ENCODE peak calls at places on chromosomes 2 and 18, in six cellular contexts. One of them, this sample, is unnamed.
A peak's percentile ranks its signal among the peaks of the same experiment; 100 is the strongest.

GRCh38 chr2:206824219-206824618 is 58.8 kb downstream of the FASTKD2 start:
- DNase-seq in endothelial cell of umbilical vein: no peak
- DNase-seq in K562: no peak
- DNase-seq in H1: no peak
- DNase-seq in SK-N-SH: no peak
- DNase-seq in GM23338: no peak
- DNase-seq in this sample: no peak

GRCh38 chr2:19687260-19687659 is 214.5 kb downstream of the TTC32 start:
- DNase-seq in endothelial cell of umbilical vein: no peak
- DNase-seq in K562: no peak
- DNase-seq in H1: no peak
- DNase-seq in SK-N-SH: no peak
- DNase-seq in GM23338: no peak
- DNase-seq in this sample: no peak

GRCh38 chr2:85584354-85584856 is at the start of gene VAMP5:
- DNase-seq in endothelial cell of umbilical vein: peak; percentile 44
- DNase-seq in K562: no peak
- DNase-seq in H1: peak; percentile 64
- DNase-seq in SK-N-SH: peak; percentile 85
- DNase-seq in GM23338: peak; percentile 55
- DNase-seq in this sample: no peak

GRCh38 chr18:49814147-49814499 is 790 bp upstream of the ACAA2 start:
- DNase-seq in endothelial cell of umbilical vein: peak; percentile 76
- DNase-seq in K562: peak; percentile 22
- DNase-seq in H1: no peak
- DNase-seq in SK-N-SH: peak; percentile 78
- DNase-seq in GM23338: peak; percentile 71
- DNase-seq in this sample: no peak

GRCh38 chr18:41745166-41746049 is 209.6 kb upstream of the PIK3C3 start:
- DNase-seq in endothelial cell of umbilical vein: peak; percentile 71
- DNase-seq in K562: no peak
- DNase-seq in H1: peak; percentile 73
- DNase-seq in SK-N-SH: peak; percentile 71
- DNase-seq in GM23338: peak; percentile 82
- DNase-seq in this sample: no peak

GRCh38 chr2:47534179-47534919 is 131.4 kb downstream of the MSH2 start:
- DNase-seq in endothelial cell of umbilical vein: peak; percentile 49
- DNase-seq in K562: peak; percentile 75
- DNase-seq in H1: no peak
- DNase-seq in SK-N-SH: peak; percentile 44
- DNase-seq in GM23338: no peak
- DNase-seq in this sample: no peak

GRCh38 chr18:2223859-2224258 is 347.4 kb downstream of the METTL4 start:
- DNase-seq in endothelial cell of umbilical vein: peak; percentile 65
- DNase-seq in K562: no peak
- DNase-seq in H1: peak; percentile 51
- DNase-seq in SK-N-SH: no peak
- DNase-seq in GM23338: peak; percentile 69
- DNase-seq in this sample: peak; percentile 15

GRCh38 chr2:170714156-170715061 is 728 bp upstream of the SP5 start:
- DNase-seq in endothelial cell of umbilical vein: no peak
- DNase-seq in K562: peak; percentile 96
- DNase-seq in H1: no peak
- DNase-seq in SK-N-SH: peak; percentile 58
- DNase-seq in GM23338: peak; percentile 51
- DNase-seq in this sample: no peak

GRCh38 chr2:232887171-232887850 is 17.2 kb downstream of the SNORC start:
- DNase-seq in endothelial cell of umbilical vein: no peak
- DNase-seq in K562: no peak
- DNase-seq in H1: no peak
- DNase-seq in SK-N-SH: peak; percentile 25
- DNase-seq in GM23338: peak; percentile 51
- DNase-seq in this sample: no peak

GRCh38 chr2:206993964-206994363 is 54.6 kb downstream of the CPO start:
- DNase-seq in endothelial cell of umbilical vein: no peak
- DNase-seq in K562: no peak
- DNase-seq in H1: no peak
- DNase-seq in SK-N-SH: no peak
- DNase-seq in GM23338: no peak
- DNase-seq in this sample: no peak

GRCh38 chr2:121283670-121284245 is 1.2 kb downstream of the TFCP2L1 start:
- DNase-seq in endothelial cell of umbilical vein: no peak
- DNase-seq in K562: no peak
- DNase-seq in H1: no peak
- DNase-seq in SK-N-SH: no peak
- DNase-seq in GM23338: no peak
- DNase-seq in this sample: no peak

GRCh38 chr2:233404227-233404626 is 49.9 kb downstream of the DGKD start:
- DNase-seq in endothelial cell of umbilical vein: peak; percentile 57
- DNase-seq in K562: peak; percentile 44
- DNase-seq in H1: no peak
- DNase-seq in SK-N-SH: no peak
- DNase-seq in GM23338: peak; percentile 59
- DNase-seq in this sample: peak; percentile 32

GRCh38 chr18:8615397-8616025 is 6.3 kb downstream of the RAB12 start:
- DNase-seq in endothelial cell of umbilical vein: peak; percentile 34
- DNase-seq in K562: peak; percentile 51
- DNase-seq in H1: no peak
- DNase-seq in SK-N-SH: peak; percentile 69
- DNase-seq in GM23338: no peak
- DNase-seq in this sample: no peak

GRCh38 chr2:148592812-148593211 is 51.7 kb upstream of the EPC2 start:
- DNase-seq in endothelial cell of umbilical vein: no peak
- DNase-seq in K562: no peak
- DNase-seq in H1: no peak
- DNase-seq in SK-N-SH: no peak
- DNase-seq in GM23338: no peak
- DNase-seq in this sample: no peak

GRCh38 chr2:146527166-146527565 is 1317.7 kb upstream of the ACVR2A start:
- DNase-seq in endothelial cell of umbilical vein: no peak
- DNase-seq in K562: no peak
- DNase-seq in H1: no peak
- DNase-seq in SK-N-SH: no peak
- DNase-seq in GM23338: no peak
- DNase-seq in this sample: no peak

GRCh38 chr2:127081826-127082633 is 24.9 kb downstream of the BIN1 start:
- DNase-seq in endothelial cell of umbilical vein: no peak
- DNase-seq in K562: peak; percentile 49
- DNase-seq in H1: no peak
- DNase-seq in SK-N-SH: no peak
- DNase-seq in GM23338: peak; percentile 44
- DNase-seq in this sample: no peak

GRCh38 chr2:113278812-113279139 is at the start of gene PAX8:
- DNase-seq in endothelial cell of umbilical vein: no peak
- DNase-seq in K562: no peak
- DNase-seq in H1: no peak
- DNase-seq in SK-N-SH: no peak
- DNase-seq in GM23338: peak; percentile 48
- DNase-seq in this sample: no peak
- H3K4me2 ChIP-seq in endothelial cell of umbilical vein: no peak within 1 kb of the TSS
- H3K4me2 ChIP-seq in K562: no peak within 1 kb of the TSS
- H3K4me2 ChIP-seq in H1: peak within 1 kb of the TSS; percentile 95
- H3K4me2 ChIP-seq in SK-N-SH: no peak within 1 kb of the TSS
- H3K4me2 ChIP-seq in GM23338: peak within 1 kb of the TSS; percentile 92
- H3K4me2 ChIP-seq in this sample: no peak within 1 kb of the TSS

GRCh38 chr18:9914584-9915290 is 921 bp downstream of the VAPA start:
- DNase-seq in endothelial cell of umbilical vein: peak; percentile 84
- DNase-seq in K562: no peak
- DNase-seq in H1: peak; percentile 55
- DNase-seq in SK-N-SH: no peak
- DNase-seq in GM23338: peak; percentile 54
- DNase-seq in this sample: peak; percentile 49
- TF ChIP-seq POLR2AphosphoS5 in endothelial cell of umbilical vein: peak; percentile 29
- TF ChIP-seq POLR2AphosphoS5 in K562: peak; percentile 75
- TF ChIP-seq POLR2AphosphoS5 in H1: no peak
- TF ChIP-seq POLR2AphosphoS5 in SK-N-SH: no peak
- TF ChIP-seq POLR2AphosphoS5 in GM23338: no peak
- TF ChIP-seq POLR2AphosphoS5 in this sample: peak; percentile 55

GRCh38 chr18:25737710-25738251 is 352.6 kb downstream of the SS18 start:
- DNase-seq in endothelial cell of umbilical vein: peak; percentile 7
- DNase-seq in K562: no peak
- DNase-seq in H1: no peak
- DNase-seq in SK-N-SH: no peak
- DNase-seq in GM23338: no peak
- DNase-seq in this sample: peak; percentile 6
- H3K4me2 ChIP-seq in endothelial cell of umbilical vein: no peak overlapping the region
- H3K4me2 ChIP-seq in K562: no peak overlapping the region
- H3K4me2 ChIP-seq in H1: no peak overlapping the region
- H3K4me2 ChIP-seq in SK-N-SH: no peak overlapping the region
- H3K4me2 ChIP-seq in GM23338: no peak overlapping the region
- H3K4me2 ChIP-seq in this sample: no peak overlapping the region

GRCh38 chr2:79833235-79833878 is 320.5 kb downstream of the CTNNA2 start:
- DNase-seq in endothelial cell of umbilical vein: no peak
- DNase-seq in K562: no peak
- DNase-seq in H1: no peak
- DNase-seq in SK-N-SH: no peak
- DNase-seq in GM23338: peak; percentile 60
- DNase-seq in this sample: no peak

GRCh38 chr2:79827881-79828280 is 315.0 kb downstream of the CTNNA2 start:
- DNase-seq in endothelial cell of umbilical vein: no peak
- DNase-seq in K562: no peak
- DNase-seq in H1: no peak
- DNase-seq in SK-N-SH: no peak
- DNase-seq in GM23338: no peak
- DNase-seq in this sample: no peak

GRCh38 chr2:79831919-79832318 is 319.1 kb downstream of the CTNNA2 start:
- DNase-seq in endothelial cell of umbilical vein: no peak
- DNase-seq in K562: no peak
- DNase-seq in H1: no peak
- DNase-seq in SK-N-SH: no peak
- DNase-seq in GM23338: no peak
- DNase-seq in this sample: no peak

GRCh38 chr2:79832540-79833234 is 319.8 kb downstream of the CTNNA2 start:
- DNase-seq in endothelial cell of umbilical vein: no peak
- DNase-seq in K562: no peak
- DNase-seq in H1: no peak
- DNase-seq in SK-N-SH: no peak
- DNase-seq in GM23338: peak; percentile 80
- DNase-seq in this sample: no peak
- TF ChIP-seq POLR2AphosphoS5 in endothelial cell of umbilical vein: no peak
- TF ChIP-seq POLR2AphosphoS5 in K562: no peak
- TF ChIP-seq POLR2AphosphoS5 in H1: no peak
- TF ChIP-seq POLR2AphosphoS5 in SK-N-SH: no peak
- TF ChIP-seq POLR2AphosphoS5 in GM23338: no peak
- TF ChIP-seq POLR2AphosphoS5 in this sample: no peak